ENCODE peak calls at places on chromosomes 12 and 14, in nine cellular contexts. One of them, this sample, is unnamed.

GRCh38 chr12:26651566-26652188 is 181.3 kb downstream of the ITPR2 start:
- DNase-seq in EH: peak; percentile 80
- DNase-seq in stimulated activated CD8-positive, alpha-beta memory T cell treated with anti-CD3 and anti-CD28 coated beads, Interleukin-7, amount 100 ng/mL, for 24 hours: peak; percentile 2
- DNase-seq in psoas muscle: no peak
- DNase-seq in iris pigment epithelial cell: peak; percentile 81
- DNase-seq in neural crest cell: peak; percentile 78
- DNase-seq in astrocyte of the cerebellum: peak; percentile 70
- DNase-seq in thoracic aorta: no peak
- DNase-seq in AG04449: no peak
- DNase-seq in this sample: peak; percentile 93

GRCh38 chr14:80269338-80269935 is 58.1 kb upstream of the DIO2 start:
- DNase-seq in EH: peak; percentile 54
- DNase-seq in stimulated activated CD8-positive, alpha-beta memory T cell treated with anti-CD3 and anti-CD28 coated beads, Interleukin-7, amount 100 ng/mL, for 24 hours: no peak
- DNase-seq in psoas muscle: no peak
- DNase-seq in iris pigment epithelial cell: peak; percentile 82
- DNase-seq in neural crest cell: no peak
- DNase-seq in astrocyte of the cerebellum: no peak
- DNase-seq in thoracic aorta: no peak
- DNase-seq in AG04449: no peak
- DNase-seq in this sample: no peak

GRCh38 chr14:28101992-28102391 is 664.6 kb upstream of the FOXG1 start:
- DNase-seq in EH: no peak
- DNase-seq in stimulated activated CD8-positive, alpha-beta memory T cell treated with anti-CD3 and anti-CD28 coated beads, Interleukin-7, amount 100 ng/mL, for 24 hours: no peak
- DNase-seq in psoas muscle: no peak
- DNase-seq in iris pigment epithelial cell: no peak
- DNase-seq in neural crest cell: no peak
- DNase-seq in astrocyte of the cerebellum: no peak
- DNase-seq in thoracic aorta: no peak
- DNase-seq in AG04449: no peak
- DNase-seq in this sample: no peak

GRCh38 chr14:104816678-104816945 is 15.7 kb downstream of the ZBTB42 start:
- DNase-seq in EH: no peak
- DNase-seq in stimulated activated CD8-positive, alpha-beta memory T cell treated with anti-CD3 and anti-CD28 coated beads, Interleukin-7, amount 100 ng/mL, for 24 hours: no peak
- DNase-seq in psoas muscle: no peak
- DNase-seq in iris pigment epithelial cell: no peak
- DNase-seq in neural crest cell: no peak
- DNase-seq in astrocyte of the cerebellum: no peak
- DNase-seq in thoracic aorta: no peak
- DNase-seq in AG04449: no peak
- DNase-seq in this sample: no peak

GRCh38 chr12:120944645-120945217 is 33.6 kb upstream of the HNF1A start:
- DNase-seq in EH: peak; percentile 48
- DNase-seq in stimulated activated CD8-positive, alpha-beta memory T cell treated with anti-CD3 and anti-CD28 coated beads, Interleukin-7, amount 100 ng/mL, for 24 hours: peak; percentile 58
- DNase-seq in psoas muscle: peak; percentile 58
- DNase-seq in iris pigment epithelial cell: peak; percentile 38
- DNase-seq in neural crest cell: peak; percentile 67
- DNase-seq in astrocyte of the cerebellum: peak; percentile 6
- DNase-seq in thoracic aorta: no peak
- DNase-seq in AG04449: no peak
- DNase-seq in this sample: peak; percentile 90

GRCh38 chr12:46526231-46526630 is 153.7 kb upstream of the SLC38A2 start:
- DNase-seq in EH: no peak
- DNase-seq in stimulated activated CD8-positive, alpha-beta memory T cell treated with anti-CD3 and anti-CD28 coated beads, Interleukin-7, amount 100 ng/mL, for 24 hours: no peak
- DNase-seq in psoas muscle: peak; percentile 38
- DNase-seq in iris pigment epithelial cell: no peak
- DNase-seq in neural crest cell: no peak
- DNase-seq in astrocyte of the cerebellum: no peak
- DNase-seq in thoracic aorta: no peak
- DNase-seq in AG04449: no peak
- DNase-seq in this sample: no peak

GRCh38 chr14:92792885-92793284 is 1.2 kb upstream of the GOLGA5 start:
- DNase-seq in EH: no peak
- DNase-seq in stimulated activated CD8-positive, alpha-beta memory T cell treated with anti-CD3 and anti-CD28 coated beads, Interleukin-7, amount 100 ng/mL, for 24 hours: no peak
- DNase-seq in psoas muscle: no peak
- DNase-seq in iris pigment epithelial cell: peak; percentile 44
- DNase-seq in neural crest cell: no peak
- DNase-seq in astrocyte of the cerebellum: no peak
- DNase-seq in thoracic aorta: no peak
- DNase-seq in AG04449: no peak
- DNase-seq in this sample: no peak

GRCh38 chr12:111268738-111269572 is 99.9 kb downstream of the PHETA1 start:
- DNase-seq in EH: peak; percentile 5
- DNase-seq in stimulated activated CD8-positive, alpha-beta memory T cell treated with anti-CD3 and anti-CD28 coated beads, Interleukin-7, amount 100 ng/mL, for 24 hours: no peak
- DNase-seq in psoas muscle: no peak
- DNase-seq in iris pigment epithelial cell: peak; percentile 7
- DNase-seq in neural crest cell: peak; percentile 20
- DNase-seq in astrocyte of the cerebellum: no peak
- DNase-seq in thoracic aorta: no peak
- DNase-seq in AG04449: no peak
- DNase-seq in this sample: peak; percentile 81

GRCh38 chr12:7142057-7142644 is 12.0 kb downstream of the CLSTN3 start:
- DNase-seq in EH: peak; percentile 69
- DNase-seq in stimulated activated CD8-positive, alpha-beta memory T cell treated with anti-CD3 and anti-CD28 coated beads, Interleukin-7, amount 100 ng/mL, for 24 hours: peak; percentile 42
- DNase-seq in psoas muscle: no peak
- DNase-seq in iris pigment epithelial cell: peak; percentile 52
- DNase-seq in neural crest cell: peak; percentile 60
- DNase-seq in astrocyte of the cerebellum: no peak
- DNase-seq in thoracic aorta: no peak
- DNase-seq in AG04449: no peak
- DNase-seq in this sample: no peak

GRCh38 chr14:36988989-36989388 is 183.4 kb downstream of the SLC25A21 start:
- DNase-seq in EH: no peak
- DNase-seq in stimulated activated CD8-positive, alpha-beta memory T cell treated with anti-CD3 and anti-CD28 coated beads, Interleukin-7, amount 100 ng/mL, for 24 hours: no peak
- DNase-seq in psoas muscle: no peak
- DNase-seq in iris pigment epithelial cell: peak; percentile 18
- DNase-seq in neural crest cell: no peak
- DNase-seq in astrocyte of the cerebellum: no peak
- DNase-seq in thoracic aorta: no peak
- DNase-seq in AG04449: no peak
- DNase-seq in this sample: no peak

This sample was measured in H1.